ENCODE peak calls at places on chromosomes 2 and 18, in seven cellular contexts. One of them, this sample, is unnamed.

GRCh38 chr2:72292433-72292832 is 144.8 kb upstream of the CYP26B1 start:
- DNase-seq in sigmoid colon: no peak
- DNase-seq in GM12878: no peak
- DNase-seq in HCT116: no peak
- DNase-seq in GM12892: no peak
- DNase-seq in GM23338: no peak
- DNase-seq in stomach: no peak
- DNase-seq in this sample: no peak

GRCh38 chr2:38245114-38245641 is 131.9 kb downstream of the ATL2 start:
- DNase-seq in sigmoid colon: no peak
- DNase-seq in GM12878: no peak
- DNase-seq in HCT116: no peak
- DNase-seq in GM12892: no peak
- DNase-seq in GM23338: peak; percentile 43
- DNase-seq in stomach: no peak
- DNase-seq in this sample: no peak

GRCh38 chr2:106285237-106285829 is 91.2 kb upstream of the UXS1 start:
- DNase-seq in sigmoid colon: no peak
- DNase-seq in GM12878: no peak
- DNase-seq in HCT116: no peak
- DNase-seq in GM12892: no peak
- DNase-seq in GM23338: no peak
- DNase-seq in stomach: no peak
- DNase-seq in this sample: no peak

GRCh38 chr18:1014951-1015627 is 110.4 kb downstream of the ADCYAP1 start:
- DNase-seq in sigmoid colon: no peak
- DNase-seq in GM12878: no peak
- DNase-seq in HCT116: no peak
- DNase-seq in GM12892: no peak
- DNase-seq in GM23338: peak; percentile 87
- DNase-seq in stomach: no peak
- DNase-seq in this sample: no peak

GRCh38 chr2:192148620-192149321 is 46.0 kb downstream of the TMEFF2 start:
- DNase-seq in sigmoid colon: no peak
- DNase-seq in GM12878: no peak
- DNase-seq in HCT116: no peak
- DNase-seq in GM12892: no peak
- DNase-seq in GM23338: no peak
- DNase-seq in stomach: no peak
- DNase-seq in this sample: no peak

GRCh38 chr2:159065891-159066290 is 97.5 kb downstream of the TANC1 start:
- DNase-seq in sigmoid colon: no peak
- DNase-seq in GM12878: no peak
- DNase-seq in HCT116: no peak
- DNase-seq in GM12892: no peak
- DNase-seq in GM23338: no peak
- DNase-seq in stomach: no peak
- DNase-seq in this sample: no peak

GRCh38 chr2:40201425-40201824 is 250.5 kb downstream of the SLC8A1 start:
- DNase-seq in sigmoid colon: no peak
- DNase-seq in GM12878: no peak
- DNase-seq in HCT116: no peak
- DNase-seq in GM12892: no peak
- DNase-seq in GM23338: no peak
- DNase-seq in stomach: no peak
- DNase-seq in this sample: no peak

GRCh38 chr2:189393440-189394111 is 47.7 kb upstream of the WDR75 start:
- DNase-seq in sigmoid colon: no peak
- DNase-seq in GM12878: no peak
- DNase-seq in HCT116: peak; percentile 87
- DNase-seq in GM12892: no peak
- DNase-seq in GM23338: no peak
- DNase-seq in stomach: no peak
- DNase-seq in this sample: no peak

GRCh38 chr2:202186641-202187202 is 51.7 kb downstream of the SUMO1 start:
- DNase-seq in sigmoid colon: no peak
- DNase-seq in GM12878: no peak
- DNase-seq in HCT116: no peak
- DNase-seq in GM12892: no peak
- DNase-seq in GM23338: no peak
- DNase-seq in stomach: no peak
- DNase-seq in this sample: no peak

GRCh38 chr2:96637385-96638143 is 548 bp downstream of the KANSL3 start:
- DNase-seq in sigmoid colon: peak; percentile 95
- DNase-seq in GM12878: peak; percentile 21
- DNase-seq in HCT116: peak; percentile 56
- DNase-seq in GM12892: peak; percentile 71
- DNase-seq in GM23338: peak; percentile 86
- DNase-seq in stomach: peak; percentile 86
- DNase-seq in this sample: peak; percentile 72
- TF ChIP-seq POLR2AphosphoS5 in sigmoid colon: no peak
- TF ChIP-seq POLR2AphosphoS5 in GM12878: peak; percentile 48
- TF ChIP-seq POLR2AphosphoS5 in HCT116: no peak
- TF ChIP-seq POLR2AphosphoS5 in GM12892: no peak
- TF ChIP-seq POLR2AphosphoS5 in GM23338: no peak
- TF ChIP-seq POLR2AphosphoS5 in stomach: peak; percentile 38
- TF ChIP-seq POLR2AphosphoS5 in this sample: no peak

GRCh38 chr2:217604527-217605279 is 398.1 kb downstream of the TNS1 start:
- DNase-seq in sigmoid colon: no peak
- DNase-seq in GM12878: no peak
- DNase-seq in HCT116: no peak
- DNase-seq in GM12892: no peak
- DNase-seq in GM23338: no peak
- DNase-seq in stomach: no peak
- DNase-seq in this sample: no peak
- TF ChIP-seq POLR2AphosphoS5 in sigmoid colon: no peak
- TF ChIP-seq POLR2AphosphoS5 in GM12878: no peak
- TF ChIP-seq POLR2AphosphoS5 in HCT116: no peak
- TF ChIP-seq POLR2AphosphoS5 in GM12892: no peak
- TF ChIP-seq POLR2AphosphoS5 in GM23338: no peak
- TF ChIP-seq POLR2AphosphoS5 in stomach: no peak
- TF ChIP-seq POLR2AphosphoS5 in this sample: no peak

GRCh38 chr18:76953186-76953982 is 131.0 kb downstream of the ZNF236 start:
- DNase-seq in sigmoid colon: peak; percentile 87
- DNase-seq in GM12878: no peak
- DNase-seq in HCT116: no peak
- DNase-seq in GM12892: no peak
- DNase-seq in GM23338: no peak
- DNase-seq in stomach: peak; percentile 96
- DNase-seq in this sample: no peak
- TF ChIP-seq POLR2AphosphoS5 in sigmoid colon: no peak
- TF ChIP-seq POLR2AphosphoS5 in GM12878: no peak
- TF ChIP-seq POLR2AphosphoS5 in HCT116: no peak
- TF ChIP-seq POLR2AphosphoS5 in GM12892: no peak
- TF ChIP-seq POLR2AphosphoS5 in GM23338: no peak
- TF ChIP-seq POLR2AphosphoS5 in stomach: no peak
- TF ChIP-seq POLR2AphosphoS5 in this sample: no peak

GRCh38 chr2:15685143-15685542 is 93.5 kb downstream of the DDX1 start:
- DNase-seq in sigmoid colon: no peak
- DNase-seq in GM12878: no peak
- DNase-seq in HCT116: no peak
- DNase-seq in GM12892: no peak
- DNase-seq in GM23338: no peak
- DNase-seq in stomach: no peak
- DNase-seq in this sample: no peak
- TF ChIP-seq POLR2AphosphoS5 in sigmoid colon: no peak
- TF ChIP-seq POLR2AphosphoS5 in GM12878: no peak
- TF ChIP-seq POLR2AphosphoS5 in HCT116: no peak
- TF ChIP-seq POLR2AphosphoS5 in GM12892: no peak
- TF ChIP-seq POLR2AphosphoS5 in GM23338: no peak
- TF ChIP-seq POLR2AphosphoS5 in stomach: no peak
- TF ChIP-seq POLR2AphosphoS5 in this sample: no peak

GRCh38 chr2:147399011-147399410 is 445.8 kb upstream of the ACVR2A start:
- DNase-seq in sigmoid colon: no peak
- DNase-seq in GM12878: no peak
- DNase-seq in HCT116: no peak
- DNase-seq in GM12892: no peak
- DNase-seq in GM23338: no peak
- DNase-seq in stomach: no peak
- DNase-seq in this sample: no peak
- TF ChIP-seq POLR2AphosphoS5 in sigmoid colon: no peak
- TF ChIP-seq POLR2AphosphoS5 in GM12878: no peak
- TF ChIP-seq POLR2AphosphoS5 in HCT116: no peak
- TF ChIP-seq POLR2AphosphoS5 in GM12892: no peak
- TF ChIP-seq POLR2AphosphoS5 in GM23338: no peak
- TF ChIP-seq POLR2AphosphoS5 in stomach: no peak
- TF ChIP-seq POLR2AphosphoS5 in this sample: no peak

GRCh38 chr2:146597291-146597690 is 1247.5 kb upstream of the ACVR2A start:
- DNase-seq in sigmoid colon: no peak
- DNase-seq in GM12878: no peak
- DNase-seq in HCT116: no peak
- DNase-seq in GM12892: no peak
- DNase-seq in GM23338: no peak
- DNase-seq in stomach: no peak
- DNase-seq in this sample: no peak

GRCh38 chr2:146587291-146587713 is 1257.5 kb upstream of the ACVR2A start:
- DNase-seq in sigmoid colon: no peak
- DNase-seq in GM12878: no peak
- DNase-seq in HCT116: no peak
- DNase-seq in GM12892: no peak
- DNase-seq in GM23338: no peak
- DNase-seq in stomach: no peak
- DNase-seq in this sample: no peak

GRCh38 chr2:146591907-146592306 is 1252.9 kb upstream of the ACVR2A start:
- DNase-seq in sigmoid colon: no peak
- DNase-seq in GM12878: no peak
- DNase-seq in HCT116: no peak
- DNase-seq in GM12892: no peak
- DNase-seq in GM23338: no peak
- DNase-seq in stomach: no peak
- DNase-seq in this sample: no peak
- TF ChIP-seq POLR2AphosphoS5 in sigmoid colon: no peak
- TF ChIP-seq POLR2AphosphoS5 in GM12878: no peak
- TF ChIP-seq POLR2AphosphoS5 in HCT116: no peak
- TF ChIP-seq POLR2AphosphoS5 in GM12892: no peak
- TF ChIP-seq POLR2AphosphoS5 in GM23338: no peak
- TF ChIP-seq POLR2AphosphoS5 in stomach: no peak
- TF ChIP-seq POLR2AphosphoS5 in this sample: no peak

GRCh38 chr2:1750935-1751767 is 6.8 kb upstream of the PXDN start:
- DNase-seq in sigmoid colon: peak; percentile 90
- DNase-seq in GM12878: no peak
- DNase-seq in HCT116: peak; percentile 42
- DNase-seq in GM12892: no peak
- DNase-seq in GM23338: peak; percentile 90
- DNase-seq in stomach: peak; percentile 50
- DNase-seq in this sample: no peak
- TF ChIP-seq POLR2AphosphoS5 in sigmoid colon: no peak
- TF ChIP-seq POLR2AphosphoS5 in GM12878: no peak
- TF ChIP-seq POLR2AphosphoS5 in HCT116: no peak
- TF ChIP-seq POLR2AphosphoS5 in GM12892: no peak
- TF ChIP-seq POLR2AphosphoS5 in GM23338: no peak
- TF ChIP-seq POLR2AphosphoS5 in stomach: no peak
- TF ChIP-seq POLR2AphosphoS5 in this sample: no peak

GRCh38 chr2:6896930-6897759 is 19.6 kb downstream of the RSAD2 start:
- DNase-seq in sigmoid colon: no peak
- DNase-seq in GM12878: no peak
- DNase-seq in HCT116: peak; percentile 26
- DNase-seq in GM12892: no peak
- DNase-seq in GM23338: peak; percentile 45
- DNase-seq in stomach: no peak
- DNase-seq in this sample: no peak
- TF ChIP-seq POLR2AphosphoS5 in sigmoid colon: no peak
- TF ChIP-seq POLR2AphosphoS5 in GM12878: no peak
- TF ChIP-seq POLR2AphosphoS5 in HCT116: no peak
- TF ChIP-seq POLR2AphosphoS5 in GM12892: no peak
- TF ChIP-seq POLR2AphosphoS5 in GM23338: no peak
- TF ChIP-seq POLR2AphosphoS5 in stomach: no peak
- TF ChIP-seq POLR2AphosphoS5 in this sample: no peak

GRCh38 chr2:231221761-231222160 is 23.3 kb downstream of the ARMC9 start:
- DNase-seq in sigmoid colon: peak; percentile 18
- DNase-seq in GM12878: no peak
- DNase-seq in HCT116: no peak
- DNase-seq in GM12892: no peak
- DNase-seq in GM23338: no peak
- DNase-seq in stomach: no peak
- DNase-seq in this sample: no peak
- TF ChIP-seq POLR2AphosphoS5 in sigmoid colon: no peak
- TF ChIP-seq POLR2AphosphoS5 in GM12878: no peak
- TF ChIP-seq POLR2AphosphoS5 in HCT116: no peak
- TF ChIP-seq POLR2AphosphoS5 in GM12892: no peak
- TF ChIP-seq POLR2AphosphoS5 in GM23338: no peak
- TF ChIP-seq POLR2AphosphoS5 in stomach: no peak
- TF ChIP-seq POLR2AphosphoS5 in this sample: no peak

This sample was measured in HL-60.